ENCODE peak calls at places on chromosomes 16 and 17, in eight cellular contexts. V is cardiac muscle cell, P is RWPE1, O is pancreas, J is nephron progenitor cell, F is adrenal gland, S is thoracic aorta, E is heart left ventricle. R is an unnamed sample.

GRCh38 chr17:60659156-60659555 is 18.5 kb upstream of the BCAS3 start:
- DNase-seq in O (no peak), S (no peak), F (no peak), E (no peak), V (no peak), P (no peak), J (no peak), R (no peak)

GRCh38 chr17:78231991-78232759 is 744 bp downstream of the TMEM235 start:
- DNase-seq in V (no peak), S (no peak), E (no peak), J (peak; percentile 72), F (no peak), P (no peak), O (no peak), R (no peak)

GRCh38 chr16:66443269-66443652 is 16.2 kb downstream of the BEAN1 start:
- DNase-seq in S (no peak), J (no peak), F (no peak), O (no peak), E (no peak), V (peak; percentile 12), P (no peak), R (no peak)

GRCh38 chr17:4479982-4480751 is 18.5 kb upstream of the SPNS2 start:
- DNase-seq in E (no peak), V (no peak), S (no peak), F (no peak), O (no peak), P (no peak), J (no peak), R (no peak)

GRCh38 chr17:5922476-5922875 is 147.7 kb upstream of the WSCD1 start:
- DNase-seq in S (no peak), O (no peak), E (no peak), F (no peak), P (no peak), J (no peak), V (no peak), R (no peak)

GRCh38 chr17:64019486-64020067 is 856 bp downstream of the ICAM2 start:
- DNase-seq in E (no peak), F (peak; percentile 7), J (no peak), S (no peak), P (no peak), V (no peak), O (no peak), R (no peak)

GRCh38 chr16:90004577-90004976 is 14.7 kb downstream of the DBNDD1 start:
- DNase-seq in F (no peak), E (no peak), O (no peak), S (no peak), V (no peak), J (no peak), P (no peak), R (no peak)

GRCh38 chr16:55010492-55011260 is 80.0 kb downstream of the IRX5 start:
- DNase-seq in S (no peak), F (no peak), V (no peak), O (no peak), P (no peak), E (no peak), J (no peak), R (no peak)

GRCh38 chr16:47611848-47612493 is 150.8 kb downstream of the PHKB start:
- DNase-seq in O (no peak), F (no peak), J (no peak), S (no peak), V (no peak), P (no peak), E (no peak), R (no peak)

GRCh38 chr16:47613251-47613650 is 152.1 kb downstream of the PHKB start:
- DNase-seq in F (no peak), V (no peak), E (no peak), P (no peak), S (no peak), J (no peak), O (no peak), R (no peak)

GRCh38 chr16:47611042-47611441 is 149.9 kb downstream of the PHKB start:
- DNase-seq in J (no peak), F (no peak), P (no peak), V (no peak), E (no peak), S (no peak), O (no peak), R (no peak)

GRCh38 chr16:47617732-47618131 is 156.6 kb downstream of the PHKB start:
- DNase-seq in O (no peak), S (no peak), E (no peak), F (no peak), V (peak; percentile 18), P (no peak), J (no peak), R (no peak)

GRCh38 chr16:47612711-47613110 is 151.6 kb downstream of the PHKB start:
- DNase-seq in S (no peak), E (no peak), F (no peak), V (no peak), P (peak; percentile 38), J (no peak), O (no peak), R (no peak)
- TF ChIP-seq CTCF in S (no peak), E (no peak), F (no peak), V (no peak), P (no peak), J (no peak), O (no peak), R (no peak)

GRCh38 chr16:51119576-51120288 is 31.3 kb downstream of the SALL1 start:
- DNase-seq in F (no peak), S (no peak), P (no peak), E (no peak), J (no peak), V (no peak), O (no peak), R (no peak)
- TF ChIP-seq CTCF in F (no peak), S (no peak), P (no peak), E (no peak), J (no peak), V (no peak), O (no peak), R (no peak)

GRCh38 chr17:74864297-74864865 is 4.7 kb upstream of the GRIN2C start:
- DNase-seq in J (no peak), S (no peak), V (no peak), O (no peak), P (no peak), F (no peak), E (no peak), R (no peak)

GRCh38 chr17:74866198-74866835 is 6.5 kb downstream of the FDXR start:
- DNase-seq in S (no peak), E (no peak), F (no peak), V (no peak), P (no peak), J (no peak), O (no peak), R (no peak)

GRCh38 chr17:74863420-74864296 is 4.0 kb upstream of the GRIN2C start:
- DNase-seq in F (no peak), S (no peak), O (no peak), E (no peak), V (no peak), P (no peak), J (no peak), R (no peak)

GRCh38 chr17:74864866-74865395 is 5.2 kb upstream of the GRIN2C start:
- DNase-seq in E (peak; percentile 85), O (peak; percentile 90), P (peak; percentile 63), S (no peak), J (peak; percentile 89), F (peak; percentile 80), V (peak; percentile 72), R (peak; percentile 88)

GRCh38 chr17:74865504-74866197 is 6.0 kb upstream of the GRIN2C start:
- DNase-seq in E (no peak), P (no peak), J (no peak), O (no peak), V (no peak), S (no peak), F (peak; percentile 52), R (no peak)
- TF ChIP-seq CTCF in E (no peak), P (no peak), J (no peak), O (no peak), V (no peak), S (no peak), F (no peak), R (no peak)

GRCh38 chr16:67608367-67608766 is 36.6 kb upstream of the CARMIL2 start:
- DNase-seq in J (no peak), V (no peak), F (no peak), S (no peak), P (no peak), E (no peak), O (no peak), R (no peak)

GRCh38 chr16:67613808-67614207 is 31.1 kb upstream of the CARMIL2 start:
- DNase-seq in S (no peak), P (no peak), F (no peak), E (no peak), J (peak; percentile 7), V (no peak), O (no peak), R (no peak)
- TF ChIP-seq CTCF in S (no peak), P (no peak), F (no peak), E (no peak), J (no peak), V (no peak), O (no peak), R (no peak)

DNA sequence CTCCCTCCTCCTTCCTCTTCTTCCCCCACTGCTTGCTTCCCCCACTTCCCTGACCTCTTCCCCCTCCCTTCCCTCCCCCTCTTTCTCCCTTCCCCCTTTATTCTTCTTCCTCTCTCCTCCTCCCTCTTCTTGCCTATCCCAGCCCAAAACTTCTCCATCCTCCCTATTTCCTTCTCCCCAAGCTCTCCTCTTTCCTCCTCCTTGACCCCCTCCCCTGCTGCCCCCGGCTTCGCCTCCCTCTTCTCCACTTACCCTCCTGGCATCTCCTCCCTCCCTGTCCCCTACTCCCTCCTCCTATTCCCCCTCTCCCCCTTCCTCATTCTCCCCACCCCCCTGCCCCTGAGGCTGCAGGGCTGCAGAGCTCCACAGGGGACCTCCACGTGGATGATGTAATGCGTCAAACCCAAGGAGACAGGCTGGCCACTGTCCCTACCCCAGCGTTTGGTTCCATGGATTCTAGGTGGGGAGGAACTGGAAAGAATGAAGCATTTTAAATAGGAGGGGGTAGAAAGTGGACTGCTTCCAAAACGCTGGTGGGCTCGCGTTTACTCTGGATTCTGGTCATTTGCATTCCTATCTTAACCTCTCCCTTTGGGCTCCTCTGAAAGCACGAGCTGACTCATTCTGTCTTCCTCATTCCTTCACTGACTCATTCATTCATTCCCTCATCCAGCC is 687 bp upstream of the COTL1 start:
- DNase-seq in O (no peak), F (peak; percentile 51), S (no peak), V (peak; percentile 94), P (peak; percentile 87), J (no peak), E (peak; percentile 63), R (peak; percentile 42)
- TF ChIP-seq CTCF in O (no peak), F (peak; percentile 34), S (no peak), V (peak; percentile 7), P (no peak), J (no peak), E (no peak), R (no peak)

DNA sequence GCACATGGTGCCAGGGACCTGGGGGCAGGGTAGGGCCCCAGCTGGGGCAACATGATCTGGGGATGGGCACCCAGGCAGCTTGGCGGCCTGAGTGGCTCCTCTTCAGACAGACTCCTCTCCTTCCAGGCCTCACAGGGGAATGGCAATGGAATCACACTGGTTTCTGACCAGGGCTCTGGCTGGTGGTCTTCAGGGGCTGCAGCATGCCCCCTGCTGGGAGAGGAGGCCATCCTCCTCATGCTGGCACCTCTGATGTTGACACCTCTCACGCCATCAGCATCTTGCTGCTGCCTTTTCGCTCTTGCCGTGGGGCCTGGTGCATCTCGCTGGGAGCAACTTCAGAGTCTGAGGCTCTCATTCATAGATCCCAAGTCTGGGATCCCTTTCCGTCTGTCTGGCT is 11.2 kb upstream of the GFOD2 start:
- DNase-seq in F (no peak), E (no peak), O (no peak), V (no peak), S (no peak), P (no peak), J (no peak), R (no peak)
- TF ChIP-seq CTCF in F (no peak), E (no peak), O (no peak), V (no peak), S (no peak), P (no peak), J (no peak), R (no peak)

R was measured in psoas muscle.